ENCODE peak calls at places on chromosomes 1 and 21, in four cellular contexts. I, U, N and T are unnamed samples.

GRCh38 chr1:22969224-22969829 is 3.3 kb downstream of the LACTBL1 start:
- DNase-seq in N (no peak), U (no peak), I (no peak), T (no peak)

GRCh38 chr1:84246228-84246627 is 55.3 kb upstream of the SAMD13 start:
- DNase-seq in I (no peak), U (no peak), N (no peak), T (no peak)

GRCh38 chr1:159943908-159944622 is 1.3 kb downstream of the IGSF9 start:
- DNase-seq in N (no peak), I (no peak), U (no peak), T (no peak)

GRCh38 chr1:173002891-173003582 is 47.7 kb downstream of the TNFSF18 start:
- DNase-seq in U (no peak), I (no peak), N (no peak), T (no peak)

GRCh38 chr1:155277896-155278688 is 829 bp downstream of the HCN3 start:
- DNase-seq in I (peak), U (peak), N (peak), T (peak)

GRCh38 chr1:47984175-47984789 is 12.9 kb downstream of the TRABD2B start:
- DNase-seq in I (no peak), U (no peak), N (peak), T (no peak)

GRCh38 chr1:213884942-213885341 is 102.8 kb upstream of the PROX1 start:
- DNase-seq in I (no peak), N (no peak), U (no peak), T (peak)

GRCh38 chr1:154870734-154871133 is 653 bp upstream of the KCNN3 start:
- DNase-seq in U (no peak), I (no peak), N (no peak), T (no peak)

GRCh38 chr1:193634470-193634869 is 448.1 kb upstream of the B3GALT2 start:
- DNase-seq in N (no peak), I (no peak), U (no peak), T (no peak)

GRCh38 chr1:218395916-218396315 is 50.8 kb downstream of the TGFB2 start:
- DNase-seq in U (no peak), N (no peak), I (no peak), T (no peak)

GRCh38 chr21:44927587-44928461 is 7.1 kb upstream of the ITGB2 start:
- DNase-seq in U (peak), I (peak), N (no peak), T (no peak)

GRCh38 chr21:34812510-34813265 is 143.9 kb downstream of the CLIC6 start:
- DNase-seq in N (no peak), U (no peak), I (no peak), T (no peak)

GRCh38 chr1:23196627-23197328 is 20.5 kb downstream of the HTR1D start:
- DNase-seq in U (no peak), N (peak), I (no peak), T (no peak)

DNA sequence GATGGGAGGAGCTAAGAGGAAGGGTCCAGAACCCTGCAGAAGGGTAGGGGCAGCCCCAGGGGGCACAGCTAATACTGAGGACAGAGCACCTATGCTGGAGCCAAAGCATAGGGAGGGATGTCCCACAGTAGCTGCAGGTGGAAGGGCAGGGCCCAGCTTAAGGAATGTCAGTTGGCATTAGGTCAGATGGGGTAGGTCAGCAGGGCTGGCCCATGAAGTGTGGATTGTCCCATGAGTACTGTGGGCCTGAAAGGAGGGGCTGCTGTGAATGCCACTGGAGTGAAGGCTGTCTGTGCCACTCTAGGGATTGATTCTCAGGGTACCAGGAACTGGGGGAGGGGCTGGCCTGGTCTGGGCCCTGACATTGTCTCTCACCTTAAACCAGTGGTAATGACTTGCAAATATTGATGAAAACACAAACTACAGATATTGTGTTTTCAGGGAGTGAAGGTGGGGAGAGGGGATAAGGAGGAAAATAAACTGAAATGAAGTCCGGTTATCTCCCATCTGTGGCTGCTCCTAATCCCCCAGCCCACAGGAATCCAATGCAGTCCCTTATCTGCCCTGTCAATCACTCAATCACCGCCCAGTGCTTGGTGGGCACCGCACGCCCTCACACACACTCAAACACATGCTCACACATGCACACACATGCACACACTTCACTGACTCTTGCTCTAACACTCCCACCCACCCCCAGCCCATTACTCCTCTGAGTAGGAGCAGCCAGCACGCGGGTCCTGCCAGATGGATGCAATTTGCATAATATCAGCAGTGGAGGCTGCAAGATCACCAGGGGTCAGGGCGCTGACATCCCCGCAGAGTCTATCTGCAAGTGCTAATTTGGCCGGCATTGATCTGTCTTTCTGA is 27.8 kb downstream of the DMAP1 start:
- DNase-seq in U (no peak), I (no peak), N (no peak), T (no peak)
- H3K27ac ChIP-seq in U (no peak), I (no peak), N (no peak), T (no peak)

DNA sequence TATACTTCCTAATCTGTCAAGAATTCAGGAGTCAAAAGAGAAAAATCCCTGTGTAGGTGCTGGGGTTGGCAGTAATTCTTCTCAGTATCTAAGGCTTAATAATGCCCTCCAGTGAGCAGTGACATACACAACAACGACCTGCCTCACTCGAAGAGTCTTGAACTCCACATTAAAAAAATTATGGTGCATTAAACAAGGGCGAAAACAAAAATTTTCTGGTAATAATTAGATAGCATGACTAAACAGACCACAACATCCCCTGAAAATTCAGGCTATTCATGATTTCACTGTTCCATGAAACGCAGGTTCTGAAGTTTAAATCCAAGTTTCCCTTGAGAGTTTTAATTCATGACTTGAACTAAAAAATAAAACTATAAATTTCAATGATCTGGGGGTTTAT is 5.1 kb downstream of the SRSF4 start:
- DNase-seq in I (no peak), U (no peak), N (no peak), T (no peak)
- H3K27ac ChIP-seq in I (no peak), U (no peak), N (peak), T (no peak)

GRCh38 chr1:46173361-46173856 is 1.5 kb upstream of the TSPAN1 start:
- DNase-seq in N (peak), U (no peak), I (no peak), T (no peak)
- H3K27ac ChIP-seq in N (no peak), U (no peak), I (no peak), T (no peak)

DNA sequence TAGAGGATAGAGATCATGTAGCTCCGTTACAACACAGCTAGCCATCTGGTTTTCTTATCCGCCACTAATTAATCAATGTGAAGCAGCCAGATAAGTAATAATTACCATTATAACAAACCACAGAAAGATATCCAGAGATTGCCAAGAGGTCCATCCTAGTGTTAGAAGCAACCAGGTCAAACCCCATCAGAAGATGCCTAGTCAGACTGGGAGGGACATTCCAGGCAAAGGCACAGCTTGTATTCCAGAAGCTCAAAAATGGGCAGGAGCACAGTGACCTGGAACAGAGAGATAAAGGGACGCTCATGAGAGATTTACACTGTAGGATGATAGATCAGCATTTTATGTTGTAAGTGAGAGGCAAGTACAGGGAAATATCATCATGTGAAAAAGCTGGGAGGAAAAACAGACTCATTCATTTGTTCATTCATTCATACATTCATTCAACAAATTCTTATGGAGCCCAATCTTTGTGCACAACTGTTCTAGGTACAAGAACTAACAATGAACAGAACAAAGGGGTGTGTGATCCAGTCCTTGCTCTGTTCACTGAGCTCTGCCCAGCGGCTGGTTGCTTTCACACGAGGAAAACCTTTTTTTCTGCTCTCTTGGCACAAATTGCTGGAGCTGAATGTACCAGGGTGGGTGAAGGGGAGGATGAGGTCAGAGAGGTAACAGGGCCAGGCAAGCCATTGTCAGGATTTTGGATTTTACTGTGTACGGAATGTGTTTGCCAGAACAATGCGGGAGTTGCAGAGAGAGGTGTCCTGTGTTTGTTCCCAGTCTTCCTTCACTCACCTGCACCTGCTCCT is 240.8 kb upstream of the FGGY start:
- DNase-seq in U (no peak), I (no peak), N (no peak), T (no peak)
- H3K27ac ChIP-seq in U (no peak), I (no peak), N (no peak), T (no peak)

DNA sequence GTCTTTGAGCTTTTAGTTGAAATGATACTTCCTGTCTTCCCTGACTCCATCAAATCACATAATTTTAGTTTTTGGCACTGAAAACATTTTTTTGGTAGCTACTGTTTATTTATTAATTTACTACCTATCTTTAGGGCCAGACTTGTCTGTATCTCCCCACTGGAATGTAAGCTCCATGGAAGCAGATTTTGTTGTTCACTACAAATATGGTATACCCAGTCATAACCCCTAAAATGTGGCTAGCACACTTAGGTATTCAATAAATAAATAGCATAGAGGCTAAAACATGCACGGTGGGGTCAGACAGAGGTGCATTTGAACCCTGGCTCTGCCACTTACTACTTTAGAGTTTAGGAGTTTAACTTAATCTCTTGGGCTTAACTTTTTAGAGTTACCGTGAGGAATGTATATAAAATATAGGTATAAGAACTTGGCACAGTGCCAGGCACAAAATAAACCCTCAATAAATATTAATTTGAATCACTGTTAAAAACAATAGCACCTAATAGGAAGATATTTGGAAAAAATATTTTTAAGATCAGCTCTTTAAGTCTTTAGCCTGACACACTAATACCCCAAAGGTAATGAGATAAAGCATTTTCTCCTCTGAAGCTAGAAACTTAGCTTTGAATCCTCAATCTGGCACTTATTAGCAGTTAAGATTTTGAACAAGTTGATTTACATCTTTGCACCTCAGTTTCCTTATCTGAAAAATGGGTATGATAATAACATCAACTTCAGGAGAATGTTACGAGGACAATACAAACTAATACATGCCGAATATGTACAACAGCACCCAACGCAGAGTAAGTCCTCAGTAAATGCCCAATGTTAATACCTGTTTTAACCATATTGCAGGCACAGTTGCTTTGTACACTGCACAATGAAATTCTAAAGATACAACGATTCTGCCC is 59.6 kb upstream of the HP1BP3 start:
- DNase-seq in N (no peak), U (no peak), I (no peak), T (no peak)
- H3K27ac ChIP-seq in N (no peak), U (no peak), I (no peak), T (no peak)

GRCh38 chr1:226787071-226787470 is 48.0 kb upstream of the ITPKB start:
- DNase-seq in N (no peak), I (no peak), U (no peak), T (peak)

GRCh38 chr1:226786550-226786949 is 47.5 kb upstream of the ITPKB start:
- DNase-seq in I (no peak), N (no peak), U (no peak), T (no peak)

GRCh38 chr1:226787638-226788037 is 48.6 kb upstream of the ITPKB start:
- DNase-seq in U (no peak), I (no peak), N (no peak), T (no peak)

GRCh38 chr1:226784081-226785049 is 45.3 kb upstream of the ITPKB start:
- DNase-seq in N (no peak), U (no peak), I (no peak), T (peak)

GRCh38 chr1:226785805-226786204 is 46.7 kb upstream of the ITPKB start:
- DNase-seq in I (no peak), U (no peak), N (no peak), T (no peak)
- H3K27ac ChIP-seq in I (no peak), U (no peak), N (no peak), T (peak)

DNA sequence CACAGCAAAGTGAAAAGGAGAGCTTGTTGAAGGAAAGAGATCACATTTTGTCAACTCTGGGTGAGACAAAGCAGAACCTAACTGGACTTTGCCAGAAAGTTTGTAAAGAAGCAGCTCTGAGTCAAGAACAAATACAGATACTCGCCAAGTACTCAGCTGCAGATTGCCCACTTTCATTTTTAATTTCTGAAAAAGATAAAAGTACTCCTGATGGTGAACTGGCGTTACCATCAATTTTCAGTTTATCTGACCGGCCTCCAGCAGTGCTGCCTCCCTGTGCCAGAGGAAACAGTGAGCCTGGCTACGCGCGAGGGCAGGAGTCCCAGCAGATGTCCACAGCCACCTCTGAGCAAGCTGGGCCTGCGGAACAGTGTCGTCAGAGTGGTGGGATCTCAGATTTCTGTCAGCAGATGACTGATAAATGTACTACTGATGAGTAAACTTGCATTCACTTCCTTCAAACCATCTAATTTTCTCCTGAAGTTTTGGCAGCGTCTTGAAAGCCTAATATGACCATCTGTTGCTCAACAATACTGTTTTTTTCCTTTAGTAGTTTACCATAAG is 43.8 kb downstream of the BACH1 start:
- DNase-seq in I (no peak), U (no peak), N (no peak), T (no peak)
- H3K27ac ChIP-seq in I (no peak), U (no peak), N (no peak), T (no peak)

GRCh38 chr21:28771790-28772501 is 220.7 kb downstream of the LTN1 start:
- DNase-seq in U (no peak), N (no peak), I (no peak), T (no peak)

GRCh38 chr21:28779914-28780313 is 212.8 kb downstream of the LTN1 start:
- DNase-seq in I (no peak), U (no peak), N (no peak), T (no peak)

GRCh38 chr21:28773036-28773435 is 219.6 kb downstream of the LTN1 start:
- DNase-seq in U (no peak), N (no peak), I (no peak), T (no peak)

GRCh38 chr21:28775071-28775470 is 217.6 kb downstream of the LTN1 start:
- DNase-seq in N (no peak), U (no peak), I (no peak), T (no peak)

GRCh38 chr21:28776251-28776650 is 216.4 kb downstream of the LTN1 start:
- DNase-seq in N (no peak), U (no peak), I (no peak), T (no peak)
- H3K27ac ChIP-seq in N (no peak), U (no peak), I (no peak), T (no peak)